ENCODE peak calls at places on chromosomes 4 and X, in four cellular contexts. B is lower lobe of right lung, R is fibroblast of lung, X is tibial artery. K is an unnamed sample.

GRCh38 chr4:76585897-76586360 is 150.9 kb downstream of the SHROOM3 start:
- DNase-seq in B (peak; percentile 92), X (peak; percentile 69), R (peak; percentile 83), K (peak; percentile 42)

GRCh38 chr4:55618546-55619143 is 17.5 kb downstream of the NMU start:
- DNase-seq in B (no peak), X (no peak), R (no peak), K (no peak)

GRCh38 chrX:153587342-153587741 is 11.6 kb downstream of the CCNQ start:
- DNase-seq in R (no peak), X (no peak), B (no peak), K (no peak)

GRCh38 chrX:130330146-130330545 is 9.6 kb upstream of the SLC25A14 start:
- DNase-seq in X (no peak), R (no peak), B (no peak), K (peak; percentile 87)

GRCh38 chr4:13543091-13543581 is 1.2 kb downstream of the NKX3-2 start:
- DNase-seq in R (no peak), B (no peak), X (no peak), K (peak; percentile 6)

GRCh38 chr4:145804134-145804533 is 124.2 kb downstream of the C4orf51 start:
- DNase-seq in B (no peak), R (peak; percentile 94), X (peak; percentile 39), K (peak; percentile 96)

GRCh38 chr4:48258845-48259397 is 10.7 kb downstream of the TEC start:
- DNase-seq in R (no peak), X (no peak), B (no peak), K (no peak)

GRCh38 chr4:153112071-153112460 is 92.2 kb upstream of the TRIM2 start:
- DNase-seq in R (no peak), X (no peak), B (no peak), K (peak; percentile 7)

GRCh38 chr4:55753856-55754255 is 65.7 kb upstream of the EXOC1L start:
- DNase-seq in B (no peak), X (no peak), R (no peak), K (no peak)

GRCh38 chrX:77450415-77450814 is 3.2 kb downstream of the FGF16 start:
- DNase-seq in X (no peak), R (no peak), B (no peak), K (no peak)

GRCh38 chr4:140252144-140252741 is 98.3 kb upstream of the MAML3 start:
- DNase-seq in R (no peak), X (no peak), B (peak; percentile 49), K (peak; percentile 29)

GRCh38 chr4:128403586-128403985 is 116.0 kb upstream of the PGRMC2 start:
- DNase-seq in B (no peak), R (no peak), X (no peak), K (no peak)

GRCh38 chr4:129095811-129096454 is at the start of gene C4orf33:
- DNase-seq in B (peak; percentile 81), X (peak; percentile 70), R (peak; percentile 69), K (peak; percentile 78)

GRCh38 chrX:102154900-102155805 is 624 bp downstream of the BEX5 start:
- DNase-seq in B (no peak), X (no peak), R (no peak), K (no peak)

GRCh38 chr4:37999000-37999745 is 39.0 kb downstream of the PTTG2 start:
- DNase-seq in B (no peak), R (no peak), X (no peak), K (no peak)

GRCh38 chr4:76012388-76012801 is 5.1 kb upstream of the CXCL9 start:
- DNase-seq in X (no peak), R (peak; percentile 27), B (no peak), K (no peak)

GRCh38 chrX:137032378-137032694 is 1.5 kb downstream of the GPR101 start:
- DNase-seq in X (no peak), B (no peak), R (no peak), K (no peak)

GRCh38 chrX:103607385-103608304 is at the start of gene TCEAL3:
- DNase-seq in R (peak; percentile 47), X (peak; percentile 45), B (peak; percentile 74), K (no peak)

GRCh38 chr4:153616005-153616555 is 68.0 kb upstream of the TLR2 start:
- DNase-seq in R (peak; percentile 10), B (no peak), X (no peak), K (no peak)

DNA sequence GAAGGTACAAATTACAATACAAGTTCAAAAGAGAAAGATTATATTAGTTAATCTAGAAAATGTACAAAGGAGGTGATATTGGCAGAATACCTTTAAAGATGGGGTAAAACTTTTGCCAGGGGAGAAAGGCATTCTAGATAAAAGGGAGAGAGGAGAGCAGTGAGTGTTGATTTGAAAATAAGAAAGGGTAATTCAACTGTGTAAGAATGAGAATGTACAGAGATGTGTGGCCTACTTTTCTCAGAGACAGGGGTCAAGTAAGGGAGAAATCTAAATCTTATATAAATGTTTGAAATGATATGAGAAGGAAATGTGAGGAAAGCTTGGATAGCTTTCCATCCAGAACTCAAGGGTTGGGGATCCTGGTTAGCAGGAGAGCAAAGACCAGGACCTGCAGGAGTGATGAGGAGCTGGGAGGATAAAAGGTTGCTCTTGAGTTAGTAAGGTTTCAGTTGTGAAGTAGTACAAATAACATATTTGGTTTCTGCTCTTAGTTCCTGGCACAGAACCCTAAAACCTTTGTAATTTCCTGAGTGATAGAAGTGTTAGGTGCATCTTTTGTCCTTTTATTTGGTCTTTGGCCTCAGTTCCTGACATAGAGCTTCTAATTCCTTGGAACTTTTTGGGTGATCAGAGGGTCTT is 489.9 kb downstream of the INPP4B start:
- DNase-seq in R (no peak), B (no peak), X (no peak), K (no peak)
- H3K4me1 ChIP-seq in R (no peaks in the 10 kb centered on the region), B (peaks cover 35% of the 10 kb centered on the region), X (peaks cover 5% of the 10 kb centered on the region), K (peaks cover 28% of the 10 kb centered on the region)

GRCh38 chr4:158622251-158622650 is 49.4 kb downstream of the C4orf46 start:
- DNase-seq in X (no peak), R (peak; percentile 39), B (no peak), K (peak; percentile 14)

GRCh38 chr4:158630893-158631292 is 40.8 kb downstream of the C4orf46 start:
- DNase-seq in X (no peak), B (no peak), R (peak; percentile 86), K (no peak)

GRCh38 chr4:158621729-158622128 is 50.0 kb downstream of the C4orf46 start:
- DNase-seq in X (no peak), R (no peak), B (no peak), K (peak; percentile 72)

GRCh38 chr4:158625544-158625943 is 46.1 kb downstream of the C4orf46 start:
- DNase-seq in X (no peak), B (no peak), R (no peak), K (no peak)

GRCh38 chr4:158624889-158625478 is 46.7 kb downstream of the C4orf46 start:
- DNase-seq in X (no peak), B (no peak), R (peak; percentile 64), K (peak; percentile 22)
- TF ChIP-seq CTCF in X (peak; percentile 69), B (peak; percentile 76), R (peak; percentile 73), K (peak; percentile 91)

GRCh38 chrX:119685225-119686066 is 7.5 kb downstream of the SEPTIN6 start:
- DNase-seq in B (no peak), X (peak; percentile 37), R (no peak), K (no peak)
- H3K4me1 ChIP-seq in B (peaks cover 4% of the 10 kb centered on the region), X (no peaks in the 10 kb centered on the region), R (peaks cover 2% of the 10 kb centered on the region), K (no peaks in the 10 kb centered on the region)

GRCh38 chr4:98827661-98828060 is 101.3 kb downstream of the EIF4E start:
- DNase-seq in R (no peak), B (no peak), X (no peak), K (no peak)

GRCh38 chr4:98833384-98833783 is 95.5 kb downstream of the EIF4E start:
- DNase-seq in B (no peak), X (no peak), R (no peak), K (no peak)

DNA sequence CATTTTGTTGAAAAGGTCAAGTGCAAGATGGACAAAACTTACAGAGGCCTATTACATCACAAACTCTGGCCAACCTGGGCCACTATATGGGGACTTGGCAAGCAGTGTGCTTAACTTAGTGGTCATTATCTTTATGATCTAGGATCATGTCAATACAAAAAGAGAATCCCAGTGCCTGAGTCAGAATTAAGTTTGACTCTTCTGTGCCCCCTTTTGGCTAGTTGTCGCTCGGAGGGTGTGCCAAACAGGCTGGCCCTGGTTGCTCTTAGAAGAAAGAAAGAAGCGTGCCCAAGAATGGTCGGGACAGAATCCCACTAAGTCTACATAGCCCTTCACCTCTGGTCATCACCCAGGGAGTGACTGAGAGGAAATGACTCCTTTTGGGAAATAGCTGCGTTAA is 100.1 kb downstream of the EIF4E start:
- DNase-seq in R (peak; percentile 3), B (no peak), X (no peak), K (peak; percentile 5)
- TF ChIP-seq CTCF in R (peak; percentile 11), B (no peak), X (no peak), K (peak; percentile 55)

GRCh38 chr4:35649784-35650183 is 594.5 kb downstream of the ARAP2 start:
- DNase-seq in R (no peak), X (no peak), B (no peak), K (no peak)

GRCh38 chr4:35652197-35652596 is 592.1 kb downstream of the ARAP2 start:
- DNase-seq in R (no peak), B (no peak), X (no peak), K (no peak)
- H3K4me1 ChIP-seq in R (no peaks in the 10 kb centered on the region), B (no peaks in the 10 kb centered on the region), X (no peaks in the 10 kb centered on the region), K (no peaks in the 10 kb centered on the region)

GRCh38 chr4:24488399-24489164 is 95.8 kb downstream of the DHX15 start:
- DNase-seq in X (peak; percentile 76), B (peak; percentile 77), R (peak; percentile 40), K (no peak)
- TF ChIP-seq CTCF in X (peak; percentile 83), B (peak; percentile 82), R (peak; percentile 89), K (peak; percentile 81)

GRCh38 chr4:184450743-184451142 is 23.6 kb downstream of the IRF2 start:
- DNase-seq in X (no peak), R (no peak), B (no peak), K (no peak)

GRCh38 chr4:184446132-184446531 is 28.2 kb downstream of the IRF2 start:
- DNase-seq in R (no peak), B (no peak), X (no peak), K (no peak)

GRCh38 chr4:184450045-184450444 is 24.3 kb downstream of the IRF2 start:
- DNase-seq in R (peak; percentile 75), X (no peak), B (no peak), K (no peak)

GRCh38 chr4:184447664-184448063 is 26.7 kb downstream of the IRF2 start:
- DNase-seq in R (no peak), X (no peak), B (no peak), K (no peak)

DNA sequence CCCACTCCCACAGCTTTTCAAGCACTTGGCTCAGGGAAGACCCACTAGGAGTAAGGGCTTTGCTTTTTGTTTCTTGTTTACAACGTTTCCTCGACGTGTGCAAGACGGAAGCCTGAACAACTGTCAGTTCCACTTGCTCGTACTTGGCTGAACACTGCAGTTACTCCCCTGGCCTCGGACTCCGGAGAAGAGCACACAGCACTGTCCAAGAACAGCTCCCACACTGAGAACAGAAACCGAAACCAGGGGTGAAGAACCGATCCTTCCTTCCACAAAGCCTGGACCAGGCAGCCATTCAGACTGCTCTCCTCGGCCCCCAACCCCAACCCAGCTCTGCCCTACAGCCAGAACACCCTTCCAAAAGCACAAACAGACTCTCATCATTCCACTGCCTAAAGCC is 25.5 kb downstream of the IRF2 start:
- DNase-seq in R (peak; percentile 62), X (peak; percentile 49), B (peak; percentile 51), K (no peak)
- H3K4me1 ChIP-seq in R (peaks cover 20% of the 10 kb centered on the region), X (peaks cover 62% of the 10 kb centered on the region), B (peaks cover 94% of the 10 kb centered on the region), K (peaks cover 16% of the 10 kb centered on the region)

K was measured in foreskin keratinocyte.